ENCODE peak calls at places on chromosomes 2 and 18, in nine cellular contexts. T, H, F, M, X, C, L, E and P are unnamed samples.

GRCh38 chr2:143140864-143141637 is 11.8 kb downstream of the ARHGAP15 start:
- DNase-seq in T (no peak), H (no peak), F (peak; percentile 75), M (no peak), X (no peak), C (no peak), L (no peak), E (peak; percentile 21), P (no peak)

GRCh38 chr2:134254836-134255235 is 964 bp downstream of the MGAT5 start:
- DNase-seq in T (no peak), H (no peak), F (no peak), M (no peak), X (no peak), C (no peak), L (no peak), E (no peak), P (no peak)

GRCh38 chr2:28357948-28358667 is 34.5 kb upstream of the FOSL2 start:
- DNase-seq in T (no peak), H (no peak), F (no peak), M (no peak), X (peak; percentile 30), C (no peak), L (no peak), E (no peak), P (no peak)

GRCh38 chr2:36659872-36660312 is 36.6 kb upstream of the VIT start:
- DNase-seq in T (no peak), H (no peak), F (no peak), M (no peak), X (no peak), C (no peak), L (no peak), E (no peak), P (no peak)

GRCh38 chr2:82641781-82642180 is 1817.3 kb downstream of the SUCLG1 start:
- DNase-seq in T (no peak), H (no peak), F (no peak), M (no peak), X (no peak), C (no peak), L (no peak), E (no peak), P (no peak)

GRCh38 chr2:40955635-40956034 is 503.7 kb upstream of the SLC8A1 start:
- DNase-seq in T (peak; percentile 11), H (no peak), F (peak; percentile 28), M (no peak), X (no peak), C (no peak), L (no peak), E (peak; percentile 7), P (peak; percentile 34)

GRCh38 chr2:86774862-86775261 is 15.9 kb downstream of the CD8A start:
- DNase-seq in T (no peak), H (no peak), F (no peak), M (no peak), X (no peak), C (no peak), L (no peak), E (no peak), P (no peak)

GRCh38 chr2:18896106-18896505 is 306.7 kb upstream of the NT5C1B start:
- DNase-seq in T (no peak), H (no peak), F (no peak), M (no peak), X (no peak), C (no peak), L (no peak), E (peak; percentile 1), P (no peak)

GRCh38 chr2:97936199-97936598 is 59.5 kb downstream of the TMEM131 start:
- DNase-seq in T (no peak), H (no peak), F (no peak), M (no peak), X (no peak), C (no peak), L (no peak), E (no peak), P (no peak)

GRCh38 chr2:74225698-74226459 is 27.5 kb downstream of the MTHFD2 start:
- DNase-seq in T (no peak), H (no peak), F (no peak), M (no peak), X (peak; percentile 26), C (no peak), L (no peak), E (no peak), P (no peak)

GRCh38 chr2:191122638-191123294 is 28.0 kb downstream of the STAT4 start:
- DNase-seq in T (no peak), H (no peak), F (no peak), M (no peak), X (no peak), C (no peak), L (no peak), E (no peak), P (no peak)

GRCh38 chr2:24863636-24864035 is 56.4 kb downstream of the ADCY3 start:
- DNase-seq in T (peak; percentile 59), H (no peak), F (no peak), M (no peak), X (no peak), C (no peak), L (no peak), E (no peak), P (no peak)

GRCh38 chr2:73984922-73985317 is 210 bp downstream of the TET3 start:
- DNase-seq in T (no peak), H (no peak), F (peak; percentile 32), M (no peak), X (peak; percentile 81), C (peak; percentile 69), L (no peak), E (no peak), P (no peak)

GRCh38 chr2:114044985-114045384 is 155.1 kb downstream of the ACTR3 start:
- DNase-seq in T (no peak), H (no peak), F (no peak), M (no peak), X (no peak), C (no peak), L (no peak), E (no peak), P (no peak)

GRCh38 chr2:141439524-141439923 is 691.3 kb downstream of the LRP1B start:
- DNase-seq in T (peak; percentile 27), H (no peak), F (no peak), M (no peak), X (no peak), C (no peak), L (no peak), E (no peak), P (no peak)

GRCh38 chr2:30932850-30933249 is 125.6 kb upstream of the CAPN13 start:
- DNase-seq in T (no peak), H (peak; percentile 5), F (no peak), M (no peak), X (no peak), C (no peak), L (no peak), E (no peak), P (no peak)

GRCh38 chr2:171102802-171103201 is 57.9 kb downstream of the TLK1 start:
- DNase-seq in T (no peak), H (no peak), F (no peak), M (peak; percentile 66), X (no peak), C (no peak), L (no peak), E (no peak), P (no peak)

GRCh38 chr18:32093106-32093511 is 1.4 kb downstream of the RNF138 start:
- DNase-seq in T (peak; percentile 67), H (no peak), F (peak; percentile 56), M (peak; percentile 8), X (peak; percentile 70), C (peak; percentile 31), L (peak; percentile 79), E (peak; percentile 79), P (no peak)